ENCODE peak calls at places on chromosomes 7 and 10, in seven cellular contexts. G is gastrocnemius medialis; U is RWPE2; P is pancreas; T is A549; R is naive thymus-derived CD8-positive, alpha-beta T cell; J is activated naive CD4-positive, alpha-beta T cell treated with anti-CD3 and anti-CD28 coated beads, Interleukin-2, amount 50 U/mL, for 72 hours. K is an unnamed sample.
A peak's percentile ranks its signal among the peaks of the same experiment; 100 is the strongest.

GRCh38 chr10:63593576-63593975 is 72.4 kb downstream of the REEP3 start:
- ATAC-seq in G (no peak), J (no peak), U (no peak), R (no peak), P (no peak), T (no peak), K (no peak)

GRCh38 chr10:85459906-85460305 is 906.7 kb downstream of the GRID1 start:
- ATAC-seq in P (no peak), T (no peak), G (no peak), U (no peak), R (no peak), J (no peak), K (no peak)

GRCh38 chr7:17256375-17256774 is 42.1 kb upstream of the AHR start:
- ATAC-seq in J (no peak), U (no peak), P (no peak), R (no peak), G (no peak), T (no peak), K (no peak)

GRCh38 chr10:82827901-82828300 is 952.9 kb downstream of the NRG3 start:
- ATAC-seq in T (no peak), U (no peak), G (no peak), P (no peak), R (no peak), J (no peak), K (no peak)

GRCh38 chr7:2100278-2101205 is 132.2 kb downstream of the MAD1L1 start:
- ATAC-seq in R (peak; percentile 59), G (peak; percentile 23), P (peak; percentile 33), U (no peak), J (peak; percentile 15), T (no peak), K (no peak)

GRCh38 chr7:54969190-54969967 is 49.4 kb upstream of the EGFR start:
- ATAC-seq in G (no peak), U (peak; percentile 45), J (no peak), P (no peak), R (no peak), T (no peak), K (no peak)

GRCh38 chr10:14032406-14032998 is 298.2 kb downstream of the FRMD4A start:
- ATAC-seq in U (no peak), T (peak; percentile 39), R (peak; percentile 78), G (no peak), P (peak; percentile 21), J (no peak), K (no peak)

GRCh38 chr7:421056-421991 is 98.3 kb downstream of the PDGFA start:
- ATAC-seq in T (no peak), U (no peak), G (no peak), R (peak; percentile 50), P (no peak), J (no peak), K (no peak)

GRCh38 chr10:4685904-4686643 is 139.9 kb upstream of the AKR1E2 start:
- ATAC-seq in U (peak; percentile 6), R (no peak), T (no peak), G (no peak), J (no peak), P (peak; percentile 25), K (peak; percentile 61)

GRCh38 chr10:127234306-127234800 is 38.0 kb upstream of the INSYN2A start:
- ATAC-seq in P (no peak), U (no peak), J (no peak), G (no peak), R (no peak), T (no peak), K (no peak)

GRCh38 chr7:148153611-148154010 is 437.0 kb upstream of the C7orf33 start:
- ATAC-seq in P (peak; percentile 96), T (no peak), J (no peak), U (no peak), R (peak; percentile 12), G (no peak), K (no peak)

GRCh38 chr10:100328198-100328597 is 1.8 kb downstream of the PKD2L1 start:
- ATAC-seq in U (no peak), J (no peak), R (no peak), P (no peak), G (no peak), T (no peak), K (no peak)

GRCh38 chr7:134021861-134022260 is 105.3 kb upstream of the LRGUK start:
- ATAC-seq in R (no peak), G (no peak), U (no peak), T (no peak), J (no peak), P (peak; percentile 13), K (no peak)

GRCh38 chr10:126520918-126521317 is 132.6 kb upstream of the ADAM12 start:
- ATAC-seq in U (no peak), P (no peak), R (no peak), G (no peak), T (no peak), J (no peak), K (no peak)

GRCh38 chr10:34244787-34245484 is 570.2 kb downstream of the PARD3 start:
- ATAC-seq in U (no peak), J (no peak), R (no peak), P (no peak), T (no peak), G (no peak), K (no peak)

K was measured in activated T-helper 17 cell treated with anti-CD3 and anti-CD28 coated beads, Interleukin-2, amount 50 U/mL, for 72 hours.